ENCODE peak calls at places on chromosomes 16 and 17, in six cellular contexts. G is neuronal stem cell, T is H9, J is IMR-90, S is H1, P is trophoblast cell. Y is an unnamed sample.

GRCh38 chr16:79278506-79278905 is 322.0 kb downstream of the MAF start:
- DNase-seq in J (no peak), P (no peak), T (no peak), G (no peak), S (no peak), Y (no peak)

GRCh38 chr16:997440-998051 is 16.0 kb downstream of the SOX8 start:
- DNase-seq in T (peak; percentile 80), J (peak; percentile 41), S (peak; percentile 33), G (no peak), P (no peak), Y (peak; percentile 40)

GRCh38 chr17:34261568-34261967 is 6.5 kb downstream of the CCL2 start:
- DNase-seq in T (no peak), J (no peak), P (no peak), S (no peak), G (no peak), Y (no peak)

GRCh38 chr16:69851491-69852240 is 89.5 kb downstream of the WWP2 start:
- DNase-seq in P (peak; percentile 68), T (no peak), S (no peak), J (peak; percentile 61), G (no peak), Y (no peak)

GRCh38 chr16:89729293-89729692 is 8.0 kb downstream of the ZNF276 start:
- DNase-seq in G (no peak), T (no peak), S (no peak), J (no peak), P (no peak), Y (no peak)

GRCh38 chr16:49859139-49859947 is 3.4 kb upstream of the ZNF423 start:
- DNase-seq in J (no peak), P (peak; percentile 25), T (peak; percentile 51), S (no peak), G (no peak), Y (peak; percentile 30)

GRCh38 chr16:29230671-29231091 is 175.8 kb downstream of the NPIPB11 start:
- DNase-seq in T (peak; percentile 71), P (no peak), G (no peak), S (no peak), J (peak; percentile 58), Y (no peak)

GRCh38 chr17:39231587-39232551 is 6.1 kb upstream of the STAC2 start:
- DNase-seq in P (peak; percentile 34), T (peak; percentile 89), G (no peak), S (no peak), J (peak; percentile 26), Y (peak; percentile 37)

GRCh38 chr17:47694818-47695663 is 1.1 kb downstream of the TBKBP1 start:
- DNase-seq in P (peak; percentile 12), T (peak; percentile 71), G (no peak), S (no peak), J (peak; percentile 49), Y (peak; percentile 65)

GRCh38 chr16:81265658-81266451 is 27.4 kb downstream of the BCO1 start:
- DNase-seq in T (no peak), P (no peak), G (no peak), S (no peak), J (peak; percentile 19), Y (no peak)

GRCh38 chr16:117381-118365 is 20.8 kb downstream of the NPRL3 start:
- DNase-seq in S (peak; percentile 58), P (peak; percentile 72), T (peak; percentile 81), J (peak; percentile 20), G (peak; percentile 33), Y (peak; percentile 60)

GRCh38 chr16:66523861-66524354 is 26.0 kb downstream of the TK2 start:
- DNase-seq in S (no peak), J (no peak), P (no peak), G (no peak), T (no peak), Y (no peak)

GRCh38 chr17:68733241-68734176 is 132.3 kb upstream of the FAM20A start:
- DNase-seq in T (peak; percentile 70), P (peak; percentile 84), G (peak; percentile 2), J (peak; percentile 72), S (peak; percentile 58), Y (peak; percentile 45)

GRCh38 chr16:81608515-81609209 is 164.1 kb downstream of the CMIP start:
- DNase-seq in P (peak; percentile 88), J (peak; percentile 65), G (no peak), T (no peak), S (no peak), Y (peak; percentile 79)

DNA sequence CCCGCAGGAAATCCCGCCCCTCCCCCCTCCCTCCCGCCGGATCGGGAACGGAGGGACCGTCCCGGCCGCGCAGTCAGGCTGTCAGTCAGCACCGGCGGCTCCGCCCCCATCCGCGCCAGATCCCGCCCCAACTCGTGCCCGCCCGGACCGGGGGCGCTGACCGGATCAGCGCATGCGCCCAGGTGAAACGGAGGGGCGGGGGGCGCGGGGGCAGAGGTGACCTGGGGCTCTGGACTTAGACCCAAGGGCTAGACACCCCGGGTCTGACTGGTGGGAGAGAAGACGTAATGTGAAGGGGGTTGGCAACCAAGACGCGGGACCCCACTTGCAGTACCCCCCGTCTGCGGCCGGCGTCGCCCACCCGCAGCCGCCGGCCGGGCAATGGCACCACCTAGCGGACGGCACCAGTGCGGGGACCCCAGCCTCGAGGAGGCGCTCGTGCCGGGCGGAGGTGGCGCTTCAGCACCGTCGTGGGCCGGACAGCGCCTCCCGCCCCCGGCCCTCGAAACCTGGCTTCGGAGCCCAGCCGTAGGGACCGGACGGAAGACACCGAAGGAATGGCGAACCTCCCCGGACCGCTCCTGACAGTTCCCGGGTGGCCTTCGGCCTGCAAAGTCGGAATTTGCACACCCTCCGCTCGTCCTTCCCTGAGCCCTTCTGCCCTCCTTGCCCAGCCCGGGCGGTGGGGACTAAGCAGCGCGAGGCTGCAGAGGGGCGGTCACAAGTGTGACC is at the start of gene CASKIN2:
- DNase-seq in G (peak; percentile 95), T (peak; percentile 98), J (peak; percentile 86), S (peak; percentile 77), P (peak; percentile 86), Y (peak; percentile 89)
- H2BK120ac ChIP-seq in G (no peak within 1 kb of the TSS), T (no peak within 1 kb of the TSS), J (no peak within 1 kb of the TSS), S (no peak within 1 kb of the TSS), P (peak within 1 kb of the TSS; percentile 58), Y (peak within 1 kb of the TSS; percentile 84)

DNA sequence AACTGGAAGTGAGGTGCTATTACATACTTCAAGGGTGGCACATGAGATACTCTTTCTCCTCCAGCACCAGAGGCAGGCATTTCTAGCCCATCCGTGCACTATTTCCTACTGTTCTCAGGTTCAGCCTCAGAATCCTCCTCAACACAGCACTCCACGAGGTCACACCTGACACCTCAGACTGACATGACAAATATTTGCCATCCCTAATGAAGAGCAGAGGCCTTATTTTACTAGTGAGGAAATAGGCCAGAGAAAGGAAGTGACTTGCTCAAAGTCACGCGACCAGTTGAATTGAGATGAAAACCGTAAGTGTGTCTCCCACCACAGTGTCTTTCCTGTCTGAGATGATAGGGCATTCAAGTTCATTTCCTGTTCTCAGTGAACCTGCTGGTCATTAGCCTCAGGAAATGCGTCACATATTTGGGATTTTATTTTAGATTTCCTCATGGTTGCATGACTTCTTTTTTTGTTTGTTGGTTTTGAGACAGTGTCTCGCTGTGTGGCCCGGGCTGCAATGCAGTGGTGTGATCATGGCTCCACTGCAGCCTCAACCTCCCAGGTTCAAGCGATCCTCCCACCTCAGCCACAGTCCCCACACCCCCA is 23.5 kb downstream of the SEZ6 start:
- DNase-seq in P (peak; percentile 91), J (peak; percentile 24), G (no peak), S (no peak), T (no peak), Y (peak; percentile 62)
- H2AFZ ChIP-seq in P (no peak overlapping the region), J (peak overlapping the region; percentile 33), G (no peak overlapping the region), S (no peak overlapping the region), T (no peak overlapping the region), Y (no peak overlapping the region)

GRCh38 chr16:75247249-75247648 is 4.2 kb downstream of the BCAR1 start:
- DNase-seq in G (no peak), P (no peak), T (no peak), J (no peak), S (no peak), Y (peak; percentile 44)

GRCh38 chr16:75244225-75244792 is 7.1 kb downstream of the BCAR1 start:
- DNase-seq in J (peak; percentile 72), S (no peak), P (no peak), G (no peak), T (no peak), Y (peak; percentile 74)

GRCh38 chr16:75243667-75244224 is 7.7 kb downstream of the BCAR1 start:
- DNase-seq in S (no peak), G (no peak), T (no peak), P (no peak), J (no peak), Y (peak; percentile 37)

GRCh38 chr16:75246504-75247205 is 4.8 kb downstream of the BCAR1 start:
- DNase-seq in J (peak; percentile 75), G (no peak), T (no peak), S (no peak), P (no peak), Y (peak; percentile 93)

GRCh38 chr16:75244844-75245758 is 6.3 kb downstream of the BCAR1 start:
- DNase-seq in J (peak; percentile 98), S (peak; percentile 70), P (peak; percentile 77), G (peak; percentile 75), T (peak; percentile 95), Y (peak; percentile 99)
- H2BK120ac ChIP-seq in J (peak overlapping the region; percentile 99), S (no peak overlapping the region), P (peak overlapping the region; percentile 94), G (no peak overlapping the region), T (no peak overlapping the region), Y (peak overlapping the region; percentile 99)

GRCh38 chr17:81710514-81711308 is 1.4 kb upstream of the SLC25A10 start:
- DNase-seq in P (no peak), J (no peak), T (no peak), S (no peak), G (no peak), Y (peak; percentile 36)

GRCh38 chr17:81713556-81714411 is 1.7 kb downstream of the SLC25A10 start:
- DNase-seq in T (no peak), G (no peak), S (no peak), P (peak; percentile 37), J (no peak), Y (no peak)

GRCh38 chr17:81712468-81713003 is 452 bp downstream of the SLC25A10 start:
- DNase-seq in J (no peak), G (no peak), T (no peak), P (no peak), S (no peak), Y (peak; percentile 37)

GRCh38 chr17:81713004-81713555 is 996 bp downstream of the SLC25A10 start:
- DNase-seq in J (no peak), G (no peak), T (no peak), S (no peak), P (peak; percentile 12), Y (no peak)

GRCh38 chr17:81711814-81712467 is at the start of gene SLC25A10:
- DNase-seq in T (peak; percentile 78), G (peak; percentile 78), J (peak; percentile 64), P (peak; percentile 90), S (no peak), Y (peak; percentile 71)
- H2AFZ ChIP-seq in T (no peak within 1 kb of the TSS), G (peak within 1 kb of the TSS; percentile 98), J (peak within 1 kb of the TSS; percentile 96), P (peak within 1 kb of the TSS; percentile 76), S (no peak within 1 kb of the TSS), Y (peak within 1 kb of the TSS; percentile 97)

DNA sequence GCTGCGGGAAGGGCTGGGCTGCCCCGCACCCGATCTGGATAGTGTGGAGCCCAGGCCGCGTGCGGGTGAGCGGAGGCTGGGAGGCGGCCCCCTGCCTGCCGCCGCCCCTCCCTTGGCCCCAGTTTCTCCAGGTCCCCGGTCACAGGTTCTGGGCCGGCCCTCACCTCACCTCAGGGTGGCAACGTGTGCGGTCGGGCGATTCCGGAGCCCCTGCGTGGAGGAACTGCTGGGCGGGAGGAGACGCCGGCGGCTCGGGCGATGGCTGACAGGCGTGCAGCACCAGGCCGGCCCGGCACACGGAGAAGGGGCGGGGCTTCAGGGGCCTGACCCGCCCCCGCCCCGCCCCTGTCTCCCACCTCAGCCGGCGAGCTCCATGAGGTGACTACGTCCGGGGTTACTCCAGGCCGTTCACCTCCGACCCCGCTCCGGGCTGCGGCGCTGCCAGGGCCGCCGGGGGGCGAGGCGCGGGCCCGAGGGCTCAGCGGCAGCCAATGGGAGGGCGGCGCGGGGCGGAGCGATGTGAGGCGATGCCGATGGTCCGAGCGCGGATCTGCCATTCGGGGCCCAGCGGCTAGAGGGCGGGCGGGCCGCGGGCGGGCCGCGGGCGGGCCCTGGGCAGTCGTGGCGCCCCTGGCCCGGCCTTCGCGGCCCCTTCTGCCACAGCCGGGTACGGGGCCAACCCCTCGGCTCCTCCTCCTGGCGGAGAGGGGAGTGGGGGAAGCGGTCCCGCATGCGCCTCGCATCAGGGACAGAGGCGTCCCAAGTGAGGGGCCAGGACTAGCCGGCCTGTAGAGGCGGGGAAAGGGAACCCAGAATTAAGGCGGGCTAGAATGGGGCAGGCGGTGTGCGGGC is 16.7 kb upstream of the C17orf78 start:
- DNase-seq in P (peak; percentile 95), G (peak; percentile 98), T (peak; percentile 100), S (peak; percentile 96), J (peak; percentile 86), Y (peak; percentile 95)
- H2BK120ac ChIP-seq in P (peak overlapping the region; percentile 98), G (peak overlapping the region; percentile 73), T (no peak overlapping the region), S (peak overlapping the region; percentile 97), J (peak overlapping the region; percentile 67), Y (peak overlapping the region; percentile 99)

Y was measured in mesenchymal stem cell.